ENCODE peak calls at places on chromosomes 16 and 17, in ten cellular contexts. F, L, M, P, J, Y, X, E, G and W are unnamed samples.

GRCh38 chr16:1773703-1774455 is 945 bp upstream of the MRPS34 start:
- DNase-seq in G (no peak), M (peak), F (no peak), E (no peak), Y (no peak), L (peak), X (peak), J (no peak), P (no peak), W (peak)

GRCh38 chr17:17055286-17056166 is 13.3 kb downstream of the MPRIP start:
- DNase-seq in Y (no peak), G (peak), E (no peak), P (peak), X (no peak), M (peak), F (no peak), J (peak), L (no peak), W (no peak)

GRCh38 chr17:46984892-46985291 is 5.8 kb upstream of the RPRML start:
- DNase-seq in G (no peak), X (no peak), M (no peak), J (no peak), Y (no peak), E (no peak), L (no peak), P (no peak), F (no peak), W (no peak)

GRCh38 chr17:2613089-2613808 is 19.8 kb downstream of the PAFAH1B1 start:
- DNase-seq in P (no peak), F (no peak), L (no peak), M (no peak), X (no peak), J (no peak), Y (no peak), E (no peak), G (no peak), W (no peak)

GRCh38 chr17:14875557-14876412 is 389.3 kb downstream of the PMP22 start:
- DNase-seq in M (no peak), Y (no peak), P (no peak), E (no peak), J (no peak), X (no peak), G (no peak), F (no peak), L (no peak), W (no peak)

GRCh38 chr17:43315369-43315768 is 81.6 kb upstream of the RNU2-1 start:
- DNase-seq in F (no peak), X (no peak), G (no peak), Y (no peak), P (no peak), L (no peak), J (no peak), E (no peak), M (no peak), W (no peak)

GRCh38 chr17:38925263-38925995 is at the start of gene LASP1NB:
- DNase-seq in E (peak), J (peak), X (no peak), F (peak), Y (no peak), P (peak), M (no peak), L (peak), G (no peak), W (peak)

GRCh38 chr16:59973966-59974365 is 1239.8 kb upstream of the GOT2 start:
- DNase-seq in F (no peak), E (peak), J (no peak), L (peak), X (peak), M (no peak), G (no peak), P (no peak), Y (no peak), W (no peak)

GRCh38 chr17:32546031-32546444 is 59.2 kb downstream of the CDK5R1 start:
- DNase-seq in J (no peak), E (no peak), M (no peak), L (no peak), G (no peak), X (no peak), P (no peak), F (peak), Y (no peak), W (no peak)

GRCh38 chr17:2011421-2012371 is 13.4 kb downstream of the RTN4RL1 start:
- DNase-seq in E (peak), F (no peak), P (no peak), X (peak), L (peak), M (no peak), Y (no peak), J (peak), G (no peak), W (no peak)

GRCh38 chr16:51719376-51719775 is 568.3 kb upstream of the SALL1 start:
- DNase-seq in F (no peak), X (no peak), M (no peak), P (no peak), E (no peak), L (no peak), J (no peak), G (no peak), Y (no peak), W (no peak)

GRCh38 chr16:17510532-17510931 is 39.8 kb upstream of the XYLT1 start:
- DNase-seq in G (no peak), J (no peak), P (no peak), Y (no peak), F (no peak), X (peak), L (peak), M (no peak), E (peak), W (no peak)

GRCh38 chr16:12874135-12874534 is 27.3 kb upstream of the SHISA9 start:
- DNase-seq in G (no peak), E (peak), M (no peak), X (peak), F (no peak), P (no peak), J (no peak), Y (no peak), L (peak), W (no peak)

GRCh38 chr17:72976971-72977767 is 115.3 kb downstream of the SLC39A11 start:
- DNase-seq in J (peak), G (peak), E (peak), L (peak), Y (no peak), F (no peak), M (peak), X (peak), P (no peak), W (no peak)

GRCh38 chr17:77328823-77329740 is 188.3 kb downstream of the SEC14L1 start:
- DNase-seq in F (no peak), M (peak), Y (no peak), L (no peak), J (peak), E (no peak), G (peak), X (no peak), P (peak), W (no peak)

GRCh38 chr16:3458278-3458851 is 14.9 kb downstream of the NAA60 start:
- DNase-seq in L (peak), P (no peak), Y (no peak), E (peak), M (peak), X (peak), J (peak), G (no peak), F (no peak), W (peak)

DNA sequence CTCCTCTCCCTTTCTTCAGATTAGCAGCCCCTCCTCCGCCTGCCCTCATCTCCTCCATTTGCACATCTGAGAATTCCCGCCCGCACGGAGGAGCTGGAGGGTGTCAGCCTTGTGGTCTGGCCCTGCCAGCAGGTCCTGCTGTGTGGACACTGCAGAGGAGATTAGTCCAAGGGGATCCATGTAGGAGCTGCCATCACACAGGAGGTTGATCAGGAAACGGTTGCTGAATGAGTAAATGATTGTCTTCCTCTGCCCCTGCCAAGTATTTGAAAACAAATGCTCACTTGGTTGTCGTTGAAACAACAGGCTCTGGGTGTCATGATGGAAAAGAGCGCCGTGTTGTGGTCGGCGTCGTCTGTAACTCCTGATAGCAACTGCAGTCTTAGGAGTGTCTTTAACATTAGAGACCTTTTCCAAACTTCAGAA is 63.8 kb upstream of the CHMP6 start:
- DNase-seq in E (peak), Y (no peak), G (peak), J (no peak), X (no peak), M (peak), P (peak), L (peak), F (no peak), W (no peak)
- TF ChIP-seq CTCF in E (peak), Y (no peak), G (no peak), J (no peak), X (no peak), M (no peak), P (no peak), L (peak), F (no peak), W (no peak)

DNA sequence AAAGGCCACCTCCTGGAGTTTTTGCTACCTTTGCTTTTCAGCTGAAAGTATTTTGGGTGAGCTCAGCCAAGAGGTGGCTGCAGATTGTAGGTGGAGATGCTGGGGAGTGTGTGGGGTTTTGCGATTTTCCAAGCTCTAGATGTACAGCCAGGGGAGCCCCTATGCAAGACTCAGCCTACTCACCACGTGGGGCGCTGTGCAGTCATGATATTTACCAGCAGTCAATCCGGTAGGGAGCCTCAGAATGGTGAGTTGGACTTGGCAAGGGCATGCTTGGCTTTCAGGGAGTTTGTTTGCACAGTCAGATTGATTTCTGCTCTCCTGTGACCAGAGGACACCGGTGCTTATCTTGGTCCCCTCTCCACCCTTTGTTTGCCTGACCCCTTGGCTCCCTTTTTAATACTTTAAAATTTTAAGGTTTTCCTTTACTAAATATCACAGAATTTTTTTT is 175.3 kb downstream of the UTP18 start:
- DNase-seq in P (no peak), M (peak), X (no peak), G (no peak), Y (no peak), F (peak), L (no peak), J (no peak), E (no peak), W (peak)
- TF ChIP-seq CTCF in P (no peak), M (no peak), X (peak), G (no peak), Y (peak), F (peak), L (peak), J (no peak), E (peak), W (no peak)

DNA sequence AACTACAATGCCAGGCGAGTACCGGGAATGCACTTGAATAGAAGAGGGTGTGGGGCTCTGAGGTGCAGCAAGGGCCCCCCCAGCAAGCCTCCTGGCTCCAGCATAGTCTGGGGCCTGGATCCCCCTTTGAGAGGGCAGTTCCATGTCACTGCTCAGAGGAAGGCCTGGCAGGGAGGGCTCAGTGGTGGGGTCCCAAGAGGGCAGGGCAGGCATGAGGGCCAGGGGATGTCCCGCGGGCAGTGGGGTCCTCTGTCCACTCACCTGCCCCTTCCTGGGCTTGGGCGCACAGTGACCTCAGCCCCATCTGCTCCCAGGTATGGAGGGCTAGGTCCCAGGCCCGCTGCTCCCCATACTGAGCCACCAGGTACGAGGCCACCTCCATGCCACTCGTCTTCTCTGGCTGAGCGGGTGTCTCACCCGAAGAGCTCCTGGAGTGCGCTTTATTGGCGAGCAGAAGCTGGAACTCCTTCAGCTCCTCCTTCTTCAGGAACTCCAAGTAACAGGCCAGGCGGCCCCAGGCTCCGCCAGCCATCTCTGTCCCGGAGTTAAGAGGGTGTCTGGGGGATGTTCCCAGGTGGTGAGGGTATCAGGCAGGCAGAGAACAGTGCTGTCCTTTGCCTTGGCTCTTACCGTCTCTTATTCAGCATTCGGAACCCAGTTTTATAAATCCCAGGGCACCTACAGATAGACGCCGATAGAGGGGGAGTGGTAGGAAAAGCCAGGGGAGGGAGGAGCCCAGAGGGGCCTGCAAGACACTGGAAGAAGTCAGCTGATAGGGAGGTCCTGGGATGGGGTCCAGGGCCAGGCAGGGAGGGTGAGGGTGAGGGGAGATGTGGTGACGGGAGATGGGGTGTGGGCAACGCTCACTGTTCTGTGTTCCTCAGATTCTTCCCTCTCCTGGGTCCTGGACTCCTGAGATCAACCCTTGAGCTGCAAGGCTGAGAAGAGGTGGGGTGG is 605 bp downstream of the NLRP1 start:
- DNase-seq in F (no peak), L (no peak), J (peak), P (peak), X (no peak), M (no peak), G (no peak), E (no peak), Y (peak), W (peak)
- TF ChIP-seq CTCF in F (no peak), L (no peak), J (no peak), P (peak), X (no peak), M (no peak), G (no peak), E (no peak), Y (peak), W (no peak)

GRCh38 chr17:80774146-80774545 is 217.5 kb upstream of the CHMP6 start:
- DNase-seq in P (no peak), L (no peak), E (no peak), F (no peak), J (no peak), M (no peak), X (no peak), Y (no peak), G (peak), W (no peak)
- TF ChIP-seq CTCF in P (no peak), L (no peak), E (no peak), F (no peak), J (no peak), M (no peak), X (no peak), Y (no peak), G (no peak), W (no peak)

GRCh38 chr17:7583253-7584109 is at the start of gene MPDU1:
- DNase-seq in M (peak), G (peak), P (peak), J (peak), L (peak), X (peak), F (peak), E (peak), Y (peak), W (peak)
- TF ChIP-seq CTCF in M (no peak), G (no peak), P (no peak), J (no peak), L (no peak), X (no peak), F (no peak), E (no peak), Y (no peak), W (no peak)